ENCODE peak calls at places on chromosomes 16 and 17, in five cellular contexts. K, D, G, H and R are unnamed samples.

GRCh38 chr16:48478418-48478817 is 93.2 kb upstream of the SIAH1 start:
- DNase-seq in H (no peak), D (no peak), G (no peak), K (no peak), R (no peak)

GRCh38 chr16:78689536-78689935 is 590.1 kb downstream of the WWOX start:
- DNase-seq in H (no peak), K (no peak), G (no peak), D (no peak), R (no peak)

GRCh38 chr17:73616873-73617430 is 27.3 kb downstream of the SDK2 start:
- DNase-seq in D (no peak), H (no peak), K (no peak), G (no peak), R (no peak)

GRCh38 chr17:81898029-81898866 is 3.8 kb upstream of the NPB start:
- DNase-seq in H (peak), K (peak), G (no peak), D (no peak), R (no peak)

GRCh38 chr17:80601146-80601545 is 56.5 kb downstream of the RPTOR start:
- DNase-seq in K (no peak), G (no peak), D (no peak), H (no peak), R (no peak)

GRCh38 chr16:64711026-64711425 is 410.8 kb downstream of the CDH11 start:
- DNase-seq in G (no peak), K (peak), D (no peak), H (no peak), R (no peak)

GRCh38 chr16:80577485-80578280 is 36.9 kb downstream of the DYNLRB2 start:
- DNase-seq in K (no peak), H (no peak), G (no peak), D (no peak), R (no peak)

GRCh38 chr16:4892356-4893102 is 44.4 kb downstream of the PPL start:
- DNase-seq in D (no peak), G (peak), K (peak), H (no peak), R (no peak)

GRCh38 chr17:49029841-49030240 is 32.7 kb downstream of the IGF2BP1 start:
- DNase-seq in H (no peak), G (no peak), D (no peak), K (no peak), R (no peak)

GRCh38 chr17:77496401-77496801 is 355.6 kb downstream of the SEC14L1 start:
- DNase-seq in K (no peak), D (no peak), H (peak), G (no peak), R (no peak)

GRCh38 chr16:528111-529011 is 849 bp downstream of the CAPN15 start:
- DNase-seq in G (no peak), H (no peak), K (peak), D (no peak), R (no peak)

GRCh38 chr17:35089846-35090193 is 26.3 kb upstream of the RFFL start:
- DNase-seq in K (peak), D (no peak), G (no peak), H (peak), R (peak)

GRCh38 chr17:65228734-65229390 is 91.7 kb downstream of the RGS9 start:
- DNase-seq in G (no peak), D (no peak), H (peak), K (peak), R (no peak)

GRCh38 chr17:76142044-76143041 is 1.3 kb upstream of the FOXJ1 start:
- DNase-seq in H (no peak), K (no peak), D (no peak), G (no peak), R (no peak)

GRCh38 chr17:7656958-7657715 is 6.4 kb downstream of the ATP1B2 start:
- DNase-seq in D (no peak), K (no peak), G (peak), H (no peak), R (peak)

GRCh38 chr17:68314916-68315535 is 23.7 kb downstream of the ARSG start:
- DNase-seq in D (no peak), G (no peak), H (no peak), K (peak), R (no peak)

GRCh38 chr17:17141860-17142552 is 64.1 kb downstream of the PLD6 start:
- DNase-seq in G (no peak), K (peak), H (peak), D (no peak), R (peak)

GRCh38 chr17:82019905-82020873 is 2.5 kb downstream of the CENPX start:
- DNase-seq in G (peak), K (peak), H (peak), D (no peak), R (peak)

GRCh38 chr16:4693296-4693955 is at the start of gene NUDT16L1:
- DNase-seq in D (peak), K (peak), H (peak), G (peak), R (peak)

GRCh38 chr16:59181821-59182420 is 447.8 kb upstream of the GOT2 start:
- DNase-seq in G (no peak), K (no peak), D (no peak), H (no peak), R (no peak)

GRCh38 chr16:87447323-87447722 is 45.5 kb downstream of the ZCCHC14 start:
- DNase-seq in H (no peak), D (no peak), K (peak), G (no peak), R (no peak)

GRCh38 chr17:27778193-27778592 is 22.1 kb downstream of the NOS2 start:
- DNase-seq in H (no peak), G (no peak), D (no peak), K (peak), R (no peak)

GRCh38 chr17:51083976-51084375 is 36.7 kb downstream of the SPAG9 start:
- DNase-seq in D (no peak), K (peak), G (no peak), H (no peak), R (no peak)
- TF ChIP-seq CTCF in D (no peak), K (no peak), G (no peak), H (no peak), R (no peak)

GRCh38 chr16:57609541-57610401 is 18.7 kb upstream of the ADGRG1 start:
- DNase-seq in H (peak), G (no peak), D (no peak), K (no peak), R (no peak)
- TF ChIP-seq CTCF in H (peak), G (no peak), D (no peak), K (peak), R (no peak)

GRCh38 chr16:53580038-53580802 is 77.2 kb upstream of the AKTIP start:
- DNase-seq in D (no peak), H (no peak), K (no peak), G (no peak), R (no peak)
- TF ChIP-seq CTCF in D (no peak), H (no peak), K (no peak), G (no peak), R (no peak)

GRCh38 chr17:4366312-4367063 is at the start of gene UBE2G1:
- DNase-seq in H (peak), G (peak), K (peak), D (peak), R (peak)
- TF ChIP-seq CTCF in H (no peak), G (no peak), K (peak), D (peak), R (no peak)

DNA sequence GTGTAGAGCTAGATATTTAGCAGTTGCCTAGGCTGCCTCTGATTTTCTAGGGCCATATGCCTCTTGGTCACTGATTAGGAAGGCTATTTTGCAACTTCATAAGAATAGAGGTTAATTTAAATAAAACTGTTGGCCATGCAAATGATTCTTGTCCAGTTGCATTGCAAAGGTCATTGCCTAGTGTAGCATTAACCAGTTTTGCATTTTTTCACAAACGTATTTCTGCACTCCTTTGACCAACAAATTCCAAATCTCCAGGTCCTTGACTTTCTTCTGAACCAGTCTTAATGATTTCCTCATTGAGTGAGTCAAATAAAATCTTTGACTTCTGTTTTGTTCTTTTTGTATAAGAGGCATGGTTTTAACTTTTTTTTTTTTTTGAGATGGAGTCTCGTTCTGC is 33.5 kb downstream of the ERCC4 start:
- DNase-seq in D (no peak), K (no peak), H (no peak), G (no peak), R (no peak)
- TF ChIP-seq CTCF in D (no peak), K (no peak), H (no peak), G (no peak), R (no peak)